ENCODE peak calls at places on chromosomes 7 and 10, in six cellular contexts. J is hepatocyte; I is aorta; H is upper lobe of right lung; F is CD4-positive, alpha-beta memory T cell; P is IMR-90. G is an unnamed sample.

GRCh38 chr7:104327963-104328307 is 468 bp upstream of the LHFPL3 start:
- DNase-seq in P (no peak), H (no peak), I (no peak), F (no peak), J (peak; percentile 3), G (no peak)

GRCh38 chr7:44962483-44963251 is 16.1 kb downstream of the MYO1G start:
- DNase-seq in P (no peak), J (peak; percentile 53), I (peak; percentile 61), H (peak; percentile 70), F (no peak), G (peak; percentile 65)

GRCh38 chr7:88735920-88736319 is 23.6 kb upstream of the ZNF804B start:
- DNase-seq in I (no peak), H (no peak), F (no peak), P (no peak), J (no peak), G (no peak)

GRCh38 chr7:136064098-136064497 is 86.9 kb upstream of the MTPN start:
- DNase-seq in I (no peak), F (no peak), H (no peak), P (no peak), J (no peak), G (no peak)

GRCh38 chr7:4739528-4739992 is 35.9 kb upstream of the AP5Z1 start:
- DNase-seq in H (no peak), P (peak; percentile 38), F (peak; percentile 31), J (peak; percentile 76), I (no peak), G (no peak)

GRCh38 chr10:42934842-42935241 is 142.0 kb upstream of the RET start:
- DNase-seq in F (no peak), H (no peak), P (no peak), I (no peak), J (no peak), G (no peak)

GRCh38 chr7:102152672-102153585 is 133.7 kb upstream of the SH2B2 start:
- DNase-seq in P (peak; percentile 63), F (no peak), H (no peak), I (no peak), J (peak; percentile 83), G (peak; percentile 97)

GRCh38 chr10:100045592-100045991 is 35.8 kb upstream of the DNMBP start:
- DNase-seq in I (no peak), J (no peak), H (no peak), P (no peak), F (no peak), G (no peak)

GRCh38 chr7:1708640-1709249 is 38.7 kb downstream of the ELFN1 start:
- DNase-seq in J (no peak), I (peak; percentile 29), F (no peak), P (no peak), H (peak; percentile 11), G (peak; percentile 29)

GRCh38 chr10:123464428-123465323 is 201.5 kb upstream of the GPR26 start:
- DNase-seq in I (no peak), H (no peak), F (no peak), J (no peak), P (no peak), G (no peak)

DNA sequence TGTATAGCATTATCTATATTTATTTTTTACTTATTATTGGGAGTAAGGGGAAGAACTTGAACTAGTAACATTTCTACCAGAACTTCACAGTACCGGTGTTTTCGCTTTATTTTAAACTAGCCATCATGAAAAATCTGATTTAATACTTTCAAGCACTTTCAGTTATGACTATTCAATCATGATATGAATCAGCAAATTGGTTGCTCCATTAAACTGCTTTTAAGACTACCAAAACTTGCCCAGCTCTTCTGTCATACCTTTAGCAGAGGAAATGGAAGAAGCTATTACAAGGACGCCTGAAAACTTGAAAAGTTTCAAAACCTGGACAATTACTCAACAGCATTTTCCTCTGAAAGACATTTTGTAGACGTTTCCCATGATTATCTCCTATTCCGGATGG is 2.1 kb downstream of the JAZF1 start:
- DNase-seq in H (no peak), I (no peak), F (no peak), J (no peak), P (no peak), G (no peak)
- H3K4me3 ChIP-seq in H (peak overlapping the region; percentile 67), I (peak overlapping the region; percentile 87), F (no peak overlapping the region), J (peak overlapping the region; percentile 75), P (peak overlapping the region; percentile 100), G (peak overlapping the region; percentile 55)

GRCh38 chr10:58512470-58513188 is at the start of gene BICC1:
- DNase-seq in J (peak; percentile 76), P (peak; percentile 38), F (no peak), H (peak; percentile 63), I (peak; percentile 62), G (no peak)

GRCh38 chr10:58515296-58515956 is 2.8 kb downstream of the BICC1 start:
- DNase-seq in H (no peak), P (no peak), J (no peak), F (no peak), I (no peak), G (no peak)

GRCh38 chr10:58516118-58516517 is 3.4 kb downstream of the BICC1 start:
- DNase-seq in P (no peak), H (no peak), F (no peak), J (no peak), I (no peak), G (no peak)

GRCh38 chr10:58513189-58514101 is 773 bp downstream of the BICC1 start:
- DNase-seq in H (peak; percentile 65), I (peak; percentile 56), F (no peak), J (peak; percentile 42), P (peak; percentile 84), G (peak; percentile 61)

DNA sequence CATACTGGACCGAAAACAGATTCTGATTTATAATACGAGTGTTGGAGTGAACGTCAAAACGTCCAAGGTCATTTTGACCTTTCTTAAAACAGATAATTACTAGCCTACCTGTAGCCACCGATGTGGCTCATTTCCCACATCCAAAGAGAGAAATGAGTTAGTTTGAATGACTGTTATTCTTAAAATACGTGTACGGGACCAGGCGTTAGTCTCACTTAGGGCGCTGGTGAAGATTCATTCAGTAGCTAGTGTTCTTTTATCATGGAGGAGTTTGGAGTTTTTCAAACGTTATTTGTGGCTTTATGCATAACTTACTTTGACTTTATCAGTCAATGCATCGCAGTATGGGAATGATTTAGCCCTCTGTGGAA is 1.4 kb downstream of the BICC1 start:
- DNase-seq in J (no peak), P (no peak), H (no peak), F (no peak), I (no peak), G (no peak)
- H3K4me3 ChIP-seq in J (peak overlapping the region; percentile 83), P (peak overlapping the region; percentile 72), H (peak overlapping the region; percentile 62), F (no peak overlapping the region), I (peak overlapping the region; percentile 96), G (peak overlapping the region; percentile 88)

GRCh38 chr10:17841055-17841454 is 31.9 kb downstream of the MRC1 start:
- DNase-seq in H (no peak), P (no peak), I (no peak), J (no peak), F (no peak), G (no peak)

GRCh38 chr10:17833656-17834055 is 24.5 kb downstream of the MRC1 start:
- DNase-seq in F (no peak), J (no peak), H (no peak), P (no peak), I (no peak), G (no peak)

GRCh38 chr10:17835688-17836087 is 26.5 kb downstream of the MRC1 start:
- DNase-seq in J (peak; percentile 39), P (peak; percentile 91), F (no peak), H (no peak), I (no peak), G (peak; percentile 81)

GRCh38 chr10:17838080-17838634 is 29.0 kb downstream of the MRC1 start:
- DNase-seq in F (no peak), H (no peak), P (no peak), J (no peak), I (no peak), G (no peak)

GRCh38 chr10:17836917-17837316 is 27.8 kb downstream of the MRC1 start:
- DNase-seq in F (no peak), P (peak; percentile 62), J (peak; percentile 71), H (no peak), I (no peak), G (no peak)
- H3K4me3 ChIP-seq in F (no peak overlapping the region), P (peak overlapping the region; percentile 48), J (no peak overlapping the region), H (peak overlapping the region; percentile 28), I (peak overlapping the region; percentile 25), G (no peak overlapping the region)

GRCh38 chr7:49894543-49894942 is 121.1 kb downstream of the VWC2 start:
- DNase-seq in H (no peak), F (no peak), J (no peak), P (no peak), I (no peak), G (no peak)

GRCh38 chr7:49892473-49892872 is 119.0 kb downstream of the VWC2 start:
- DNase-seq in F (no peak), J (no peak), P (no peak), H (no peak), I (no peak), G (no peak)

DNA sequence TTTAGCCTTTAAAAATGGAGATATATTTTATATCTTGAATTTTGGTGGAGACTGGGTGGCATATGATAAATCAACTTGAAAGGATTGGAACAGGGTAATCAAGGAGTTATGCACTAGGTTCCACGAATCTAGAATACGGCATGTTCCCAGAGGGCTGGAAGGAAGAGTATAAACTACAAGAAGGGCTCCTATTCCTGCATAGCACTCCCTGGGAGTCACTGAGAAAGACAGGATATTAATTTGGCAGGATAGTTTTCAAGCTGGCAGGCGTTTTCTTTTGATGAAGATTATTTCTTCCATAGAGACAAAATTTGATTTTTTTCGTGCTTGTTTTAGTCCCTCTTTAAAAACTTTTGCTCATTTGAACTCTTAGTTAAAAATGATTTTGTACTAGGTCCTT is 119.7 kb downstream of the VWC2 start:
- DNase-seq in H (no peak), P (no peak), F (no peak), J (no peak), I (no peak), G (no peak)
- H3K4me3 ChIP-seq in H (no peak overlapping the region), P (no peak overlapping the region), F (no peak overlapping the region), J (no peak overlapping the region), I (no peak overlapping the region), G (no peak overlapping the region)

G was measured in RWPE2.